ENCODE peak calls at places on chromosomes 3 and 15, in four cellular contexts. One of them, this sample, is unnamed.

GRCh38 chr15:75348034-75348562 is 1.3 kb downstream of the NEIL1 start:
- DNase-seq in stimulated activated CD4-positive, alpha-beta T cell treated with anti-CD3 and anti-CD28 coated beads, TNF-alpha, amount 100 ng/mL, for 1 hour: no peak
- DNase-seq in AG20443: peak; percentile 53
- DNase-seq in SW480: no peak
- DNase-seq in this sample: peak; percentile 6

GRCh38 chr3:41853495-41853894 is 108.4 kb downstream of the ULK4 start:
- DNase-seq in stimulated activated CD4-positive, alpha-beta T cell treated with anti-CD3 and anti-CD28 coated beads, TNF-alpha, amount 100 ng/mL, for 1 hour: no peak
- DNase-seq in SW480: no peak
- DNase-seq in AG20443: no peak
- DNase-seq in this sample: no peak

GRCh38 chr15:67701669-67702068 is 123.6 kb upstream of the SKOR1 start:
- DNase-seq in stimulated activated CD4-positive, alpha-beta T cell treated with anti-CD3 and anti-CD28 coated beads, TNF-alpha, amount 100 ng/mL, for 1 hour: no peak
- DNase-seq in AG20443: peak; percentile 36
- DNase-seq in SW480: no peak
- DNase-seq in this sample: no peak

GRCh38 chr3:48507256-48508061 is 3.5 kb upstream of the SHISA5 start:
- DNase-seq in stimulated activated CD4-positive, alpha-beta T cell treated with anti-CD3 and anti-CD28 coated beads, TNF-alpha, amount 100 ng/mL, for 1 hour: peak; percentile 40
- DNase-seq in AG20443: peak; percentile 69
- DNase-seq in SW480: peak; percentile 84
- DNase-seq in this sample: peak; percentile 74

GRCh38 chr15:53872410-53872809 is 105.8 kb upstream of the UNC13C start:
- DNase-seq in stimulated activated CD4-positive, alpha-beta T cell treated with anti-CD3 and anti-CD28 coated beads, TNF-alpha, amount 100 ng/mL, for 1 hour: no peak
- DNase-seq in AG20443: no peak
- DNase-seq in SW480: peak; percentile 13
- DNase-seq in this sample: no peak

GRCh38 chr3:44339990-44340389 is 1.4 kb downstream of the TCAIM start:
- DNase-seq in stimulated activated CD4-positive, alpha-beta T cell treated with anti-CD3 and anti-CD28 coated beads, TNF-alpha, amount 100 ng/mL, for 1 hour: no peak
- DNase-seq in AG20443: no peak
- DNase-seq in SW480: no peak
- DNase-seq in this sample: no peak

GRCh38 chr3:81393251-81393650 is 368.2 kb downstream of the GBE1 start:
- DNase-seq in SW480: no peak
- DNase-seq in stimulated activated CD4-positive, alpha-beta T cell treated with anti-CD3 and anti-CD28 coated beads, TNF-alpha, amount 100 ng/mL, for 1 hour: no peak
- DNase-seq in AG20443: no peak
- DNase-seq in this sample: no peak

GRCh38 chr3:114758828-114759709 is 388.0 kb downstream of the ZBTB20 start:
- DNase-seq in stimulated activated CD4-positive, alpha-beta T cell treated with anti-CD3 and anti-CD28 coated beads, TNF-alpha, amount 100 ng/mL, for 1 hour: no peak
- DNase-seq in AG20443: peak; percentile 47
- DNase-seq in SW480: peak; percentile 23
- DNase-seq in this sample: peak; percentile 41

GRCh38 chr15:57345584-57345983 is 30.7 kb upstream of the CGNL1 start:
- DNase-seq in AG20443: no peak
- DNase-seq in SW480: no peak
- DNase-seq in stimulated activated CD4-positive, alpha-beta T cell treated with anti-CD3 and anti-CD28 coated beads, TNF-alpha, amount 100 ng/mL, for 1 hour: no peak
- DNase-seq in this sample: no peak

GRCh38 chr3:187920871-187921270 is 175.6 kb upstream of the BCL6 start:
- DNase-seq in SW480: no peak
- DNase-seq in stimulated activated CD4-positive, alpha-beta T cell treated with anti-CD3 and anti-CD28 coated beads, TNF-alpha, amount 100 ng/mL, for 1 hour: no peak
- DNase-seq in AG20443: peak; percentile 37
- DNase-seq in this sample: no peak